ENCODE peak calls at places on chromosomes 1 and 21, in five cellular contexts. One of them, this sample, is unnamed.

GRCh38 chr21:30256100-30256499 is 26.6 kb downstream of the KRTAP24-1 start:
- DNase-seq in HFF-Myc: no peak
- DNase-seq in activated CD8-positive, alpha-beta memory T cell treated with anti-CD3 and anti-CD28 coated beads, Interleukin-2, amount 10 ng/mL, durations not matched to agents 7 days and 5 days: no peak
- DNase-seq in Caco-2: no peak
- DNase-seq in Peyer's patch: no peak
- DNase-seq in this sample: no peak

GRCh38 chr1:226308166-226308722 is 720 bp downstream of the LIN9 start:
- DNase-seq in HFF-Myc: no peak
- DNase-seq in activated CD8-positive, alpha-beta memory T cell treated with anti-CD3 and anti-CD28 coated beads, Interleukin-2, amount 10 ng/mL, durations not matched to agents 7 days and 5 days: peak; percentile 58
- DNase-seq in Caco-2: no peak
- DNase-seq in Peyer's patch: peak; percentile 61
- DNase-seq in this sample: no peak

GRCh38 chr1:6660415-6661049 is 35.9 kb downstream of the THAP3 start:
- DNase-seq in HFF-Myc: no peak
- DNase-seq in activated CD8-positive, alpha-beta memory T cell treated with anti-CD3 and anti-CD28 coated beads, Interleukin-2, amount 10 ng/mL, durations not matched to agents 7 days and 5 days: no peak
- DNase-seq in Caco-2: no peak
- DNase-seq in Peyer's patch: no peak
- DNase-seq in this sample: no peak

GRCh38 chr1:151620286-151620685 is 8.4 kb downstream of the SNX27 start:
- DNase-seq in HFF-Myc: no peak
- DNase-seq in activated CD8-positive, alpha-beta memory T cell treated with anti-CD3 and anti-CD28 coated beads, Interleukin-2, amount 10 ng/mL, durations not matched to agents 7 days and 5 days: no peak
- DNase-seq in Caco-2: no peak
- DNase-seq in Peyer's patch: no peak
- DNase-seq in this sample: no peak

GRCh38 chr1:161229896-161230295 is 4.0 kb downstream of the TOMM40L start:
- DNase-seq in HFF-Myc: no peak
- DNase-seq in activated CD8-positive, alpha-beta memory T cell treated with anti-CD3 and anti-CD28 coated beads, Interleukin-2, amount 10 ng/mL, durations not matched to agents 7 days and 5 days: no peak
- DNase-seq in Caco-2: peak; percentile 35
- DNase-seq in Peyer's patch: no peak
- DNase-seq in this sample: no peak

GRCh38 chr1:154750681-154751665 is 119.1 kb downstream of the KCNN3 start:
- DNase-seq in HFF-Myc: no peak
- DNase-seq in activated CD8-positive, alpha-beta memory T cell treated with anti-CD3 and anti-CD28 coated beads, Interleukin-2, amount 10 ng/mL, durations not matched to agents 7 days and 5 days: no peak
- DNase-seq in Caco-2: no peak
- DNase-seq in Peyer's patch: no peak
- DNase-seq in this sample: no peak

GRCh38 chr1:67700692-67701410 is 15.8 kb downstream of the GADD45A start:
- DNase-seq in HFF-Myc: no peak
- DNase-seq in activated CD8-positive, alpha-beta memory T cell treated with anti-CD3 and anti-CD28 coated beads, Interleukin-2, amount 10 ng/mL, durations not matched to agents 7 days and 5 days: no peak
- DNase-seq in Caco-2: peak; percentile 85
- DNase-seq in Peyer's patch: no peak
- DNase-seq in this sample: no peak

GRCh38 chr21:33975548-33976081 is 60.0 kb upstream of the ATP5PO start:
- DNase-seq in HFF-Myc: no peak
- DNase-seq in activated CD8-positive, alpha-beta memory T cell treated with anti-CD3 and anti-CD28 coated beads, Interleukin-2, amount 10 ng/mL, durations not matched to agents 7 days and 5 days: peak; percentile 88
- DNase-seq in Caco-2: no peak
- DNase-seq in Peyer's patch: peak; percentile 65
- DNase-seq in this sample: no peak

GRCh38 chr21:27060190-27060589 is 93.3 kb upstream of the ADAMTS5 start:
- DNase-seq in HFF-Myc: no peak
- DNase-seq in activated CD8-positive, alpha-beta memory T cell treated with anti-CD3 and anti-CD28 coated beads, Interleukin-2, amount 10 ng/mL, durations not matched to agents 7 days and 5 days: no peak
- DNase-seq in Caco-2: no peak
- DNase-seq in Peyer's patch: no peak
- DNase-seq in this sample: no peak

GRCh38 chr1:50996083-50996482 is 26.0 kb downstream of the CDKN2C start:
- DNase-seq in HFF-Myc: no peak
- DNase-seq in activated CD8-positive, alpha-beta memory T cell treated with anti-CD3 and anti-CD28 coated beads, Interleukin-2, amount 10 ng/mL, durations not matched to agents 7 days and 5 days: no peak
- DNase-seq in Caco-2: no peak
- DNase-seq in Peyer's patch: no peak
- DNase-seq in this sample: no peak

GRCh38 chr21:45974073-45975016 is 7.2 kb upstream of the COL6A1 start:
- DNase-seq in HFF-Myc: peak; percentile 75
- DNase-seq in activated CD8-positive, alpha-beta memory T cell treated with anti-CD3 and anti-CD28 coated beads, Interleukin-2, amount 10 ng/mL, durations not matched to agents 7 days and 5 days: no peak
- DNase-seq in Caco-2: no peak
- DNase-seq in Peyer's patch: peak; percentile 49
- DNase-seq in this sample: peak; percentile 48

GRCh38 chr1:108685524-108685923 is 6.6 kb upstream of the PRPF38B start:
- DNase-seq in HFF-Myc: no peak
- DNase-seq in activated CD8-positive, alpha-beta memory T cell treated with anti-CD3 and anti-CD28 coated beads, Interleukin-2, amount 10 ng/mL, durations not matched to agents 7 days and 5 days: no peak
- DNase-seq in Caco-2: no peak
- DNase-seq in Peyer's patch: no peak
- DNase-seq in this sample: no peak

GRCh38 chr1:234868296-234869147 is 258.5 kb upstream of the IRF2BP2 start:
- DNase-seq in HFF-Myc: no peak
- DNase-seq in activated CD8-positive, alpha-beta memory T cell treated with anti-CD3 and anti-CD28 coated beads, Interleukin-2, amount 10 ng/mL, durations not matched to agents 7 days and 5 days: no peak
- DNase-seq in Caco-2: no peak
- DNase-seq in Peyer's patch: no peak
- DNase-seq in this sample: no peak

GRCh38 chr1:109783436-109783835 is 19.7 kb upstream of the EPS8L3 start:
- DNase-seq in HFF-Myc: no peak
- DNase-seq in activated CD8-positive, alpha-beta memory T cell treated with anti-CD3 and anti-CD28 coated beads, Interleukin-2, amount 10 ng/mL, durations not matched to agents 7 days and 5 days: no peak
- DNase-seq in Caco-2: no peak
- DNase-seq in Peyer's patch: peak; percentile 46
- DNase-seq in this sample: peak; percentile 57

GRCh38 chr1:35935436-35935835 is 4.5 kb downstream of the AGO3 start:
- DNase-seq in HFF-Myc: no peak
- DNase-seq in activated CD8-positive, alpha-beta memory T cell treated with anti-CD3 and anti-CD28 coated beads, Interleukin-2, amount 10 ng/mL, durations not matched to agents 7 days and 5 days: no peak
- DNase-seq in Caco-2: no peak
- DNase-seq in Peyer's patch: no peak
- DNase-seq in this sample: no peak

This sample was measured in lower lobe of right lung.